ENCODE peak calls at places on chromosomes 2 and 18, in six cellular contexts. One of them, this sample, is unnamed.

GRCh38 chr2:74559912-74560311 is 5.4 kb downstream of the DOK1 start:
- DNase-seq in fibroblast of lung: no peak
- DNase-seq in effector memory CD4-positive, alpha-beta T cell: no peak
- DNase-seq in activated CD8-positive, alpha-beta memory T cell treated with anti-CD3 and anti-CD28 coated beads for 24 hours: no peak
- DNase-seq in omental fat pad: no peak
- DNase-seq in GM18507: no peak
- DNase-seq in this sample: no peak

GRCh38 chr2:17475285-17475684 is 43.0 kb downstream of the RAD51AP2 start:
- DNase-seq in fibroblast of lung: no peak
- DNase-seq in effector memory CD4-positive, alpha-beta T cell: no peak
- DNase-seq in activated CD8-positive, alpha-beta memory T cell treated with anti-CD3 and anti-CD28 coated beads for 24 hours: no peak
- DNase-seq in omental fat pad: no peak
- DNase-seq in GM18507: no peak
- DNase-seq in this sample: no peak

GRCh38 chr2:241864897-241865213 is 4.7 kb upstream of the RTP5 start:
- DNase-seq in fibroblast of lung: no peak
- DNase-seq in effector memory CD4-positive, alpha-beta T cell: no peak
- DNase-seq in activated CD8-positive, alpha-beta memory T cell treated with anti-CD3 and anti-CD28 coated beads for 24 hours: no peak
- DNase-seq in omental fat pad: no peak
- DNase-seq in GM18507: no peak
- DNase-seq in this sample: no peak

GRCh38 chr2:189751080-189751658 is 11.4 kb downstream of the OSGEPL1 start:
- DNase-seq in fibroblast of lung: peak; percentile 38
- DNase-seq in effector memory CD4-positive, alpha-beta T cell: peak; percentile 8
- DNase-seq in activated CD8-positive, alpha-beta memory T cell treated with anti-CD3 and anti-CD28 coated beads for 24 hours: no peak
- DNase-seq in omental fat pad: no peak
- DNase-seq in GM18507: no peak
- DNase-seq in this sample: no peak

GRCh38 chr18:8863427-8863826 is 158.1 kb downstream of the MTCL1 start:
- DNase-seq in fibroblast of lung: no peak
- DNase-seq in effector memory CD4-positive, alpha-beta T cell: no peak
- DNase-seq in activated CD8-positive, alpha-beta memory T cell treated with anti-CD3 and anti-CD28 coated beads for 24 hours: no peak
- DNase-seq in omental fat pad: no peak
- DNase-seq in GM18507: no peak
- DNase-seq in this sample: no peak

GRCh38 chr18:22723741-22724140 is 209.4 kb upstream of the RBBP8 start:
- DNase-seq in fibroblast of lung: no peak
- DNase-seq in effector memory CD4-positive, alpha-beta T cell: no peak
- DNase-seq in activated CD8-positive, alpha-beta memory T cell treated with anti-CD3 and anti-CD28 coated beads for 24 hours: no peak
- DNase-seq in omental fat pad: no peak
- DNase-seq in GM18507: no peak
- DNase-seq in this sample: no peak

GRCh38 chr2:19299522-19299921 is 58.9 kb downstream of the OSR1 start:
- DNase-seq in fibroblast of lung: peak; percentile 49
- DNase-seq in effector memory CD4-positive, alpha-beta T cell: no peak
- DNase-seq in activated CD8-positive, alpha-beta memory T cell treated with anti-CD3 and anti-CD28 coated beads for 24 hours: no peak
- DNase-seq in omental fat pad: no peak
- DNase-seq in GM18507: no peak
- DNase-seq in this sample: no peak

GRCh38 chr2:10647451-10647850 is 42.3 kb downstream of the NOL10 start:
- DNase-seq in fibroblast of lung: no peak
- DNase-seq in effector memory CD4-positive, alpha-beta T cell: no peak
- DNase-seq in activated CD8-positive, alpha-beta memory T cell treated with anti-CD3 and anti-CD28 coated beads for 24 hours: no peak
- DNase-seq in omental fat pad: no peak
- DNase-seq in GM18507: no peak
- DNase-seq in this sample: no peak

GRCh38 chr2:203820969-203821368 is 46.6 kb upstream of the CTLA4 start:
- DNase-seq in fibroblast of lung: no peak
- DNase-seq in effector memory CD4-positive, alpha-beta T cell: no peak
- DNase-seq in activated CD8-positive, alpha-beta memory T cell treated with anti-CD3 and anti-CD28 coated beads for 24 hours: no peak
- DNase-seq in omental fat pad: no peak
- DNase-seq in GM18507: no peak
- DNase-seq in this sample: no peak

GRCh38 chr2:35365859-35366258 is 989.7 kb upstream of the CRIM1 start:
- DNase-seq in fibroblast of lung: no peak
- DNase-seq in effector memory CD4-positive, alpha-beta T cell: no peak
- DNase-seq in activated CD8-positive, alpha-beta memory T cell treated with anti-CD3 and anti-CD28 coated beads for 24 hours: no peak
- DNase-seq in omental fat pad: no peak
- DNase-seq in GM18507: no peak
- DNase-seq in this sample: no peak

GRCh38 chr2:85926526-85926925 is 37.7 kb upstream of the ST3GAL5 start:
- DNase-seq in fibroblast of lung: no peak
- DNase-seq in effector memory CD4-positive, alpha-beta T cell: no peak
- DNase-seq in activated CD8-positive, alpha-beta memory T cell treated with anti-CD3 and anti-CD28 coated beads for 24 hours: no peak
- DNase-seq in omental fat pad: no peak
- DNase-seq in GM18507: no peak
- DNase-seq in this sample: no peak

GRCh38 chr2:229738024-229738625 is 23.8 kb upstream of the DNER start:
- DNase-seq in fibroblast of lung: no peak
- DNase-seq in effector memory CD4-positive, alpha-beta T cell: no peak
- DNase-seq in activated CD8-positive, alpha-beta memory T cell treated with anti-CD3 and anti-CD28 coated beads for 24 hours: no peak
- DNase-seq in omental fat pad: no peak
- DNase-seq in GM18507: no peak
- DNase-seq in this sample: no peak

GRCh38 chr2:134080759-134081158 is 173.1 kb upstream of the MGAT5 start:
- DNase-seq in fibroblast of lung: no peak
- DNase-seq in effector memory CD4-positive, alpha-beta T cell: no peak
- DNase-seq in activated CD8-positive, alpha-beta memory T cell treated with anti-CD3 and anti-CD28 coated beads for 24 hours: no peak
- DNase-seq in omental fat pad: no peak
- DNase-seq in GM18507: no peak
- DNase-seq in this sample: no peak

GRCh38 chr2:165015052-165015642 is 59.8 kb upstream of the SLC38A11 start:
- DNase-seq in fibroblast of lung: peak; percentile 61
- DNase-seq in effector memory CD4-positive, alpha-beta T cell: peak; percentile 11
- DNase-seq in activated CD8-positive, alpha-beta memory T cell treated with anti-CD3 and anti-CD28 coated beads for 24 hours: peak; percentile 74
- DNase-seq in omental fat pad: peak; percentile 69
- DNase-seq in GM18507: no peak
- DNase-seq in this sample: peak; percentile 72

GRCh38 chr18:34821669-34822210 is 111.6 kb downstream of the DTNA start:
- DNase-seq in fibroblast of lung: peak; percentile 86
- DNase-seq in effector memory CD4-positive, alpha-beta T cell: no peak
- DNase-seq in activated CD8-positive, alpha-beta memory T cell treated with anti-CD3 and anti-CD28 coated beads for 24 hours: no peak
- DNase-seq in omental fat pad: no peak
- DNase-seq in GM18507: no peak
- DNase-seq in this sample: no peak

GRCh38 chr18:44758821-44759624 is 78.3 kb downstream of the SETBP1 start:
- DNase-seq in fibroblast of lung: no peak
- DNase-seq in effector memory CD4-positive, alpha-beta T cell: no peak
- DNase-seq in activated CD8-positive, alpha-beta memory T cell treated with anti-CD3 and anti-CD28 coated beads for 24 hours: peak; percentile 75
- DNase-seq in omental fat pad: no peak
- DNase-seq in GM18507: peak; percentile 60
- DNase-seq in this sample: no peak

GRCh38 chr2:12738112-12738485 is 21.4 kb downstream of the TRIB2 start:
- DNase-seq in fibroblast of lung: peak; percentile 82
- DNase-seq in effector memory CD4-positive, alpha-beta T cell: no peak
- DNase-seq in activated CD8-positive, alpha-beta memory T cell treated with anti-CD3 and anti-CD28 coated beads for 24 hours: no peak
- DNase-seq in omental fat pad: no peak
- DNase-seq in GM18507: no peak
- DNase-seq in this sample: peak; percentile 63

GRCh38 chr2:236211281-236211680 is 43.1 kb upstream of the GBX2 start:
- DNase-seq in fibroblast of lung: no peak
- DNase-seq in effector memory CD4-positive, alpha-beta T cell: no peak
- DNase-seq in activated CD8-positive, alpha-beta memory T cell treated with anti-CD3 and anti-CD28 coated beads for 24 hours: no peak
- DNase-seq in omental fat pad: no peak
- DNase-seq in GM18507: no peak
- DNase-seq in this sample: no peak

GRCh38 chr18:49664086-49664890 is 102.4 kb downstream of the LIPG start:
- DNase-seq in fibroblast of lung: no peak
- DNase-seq in effector memory CD4-positive, alpha-beta T cell: no peak
- DNase-seq in activated CD8-positive, alpha-beta memory T cell treated with anti-CD3 and anti-CD28 coated beads for 24 hours: no peak
- DNase-seq in omental fat pad: no peak
- DNase-seq in GM18507: no peak
- DNase-seq in this sample: no peak

GRCh38 chr2:3712841-3713503 is 9.6 kb downstream of the DCDC2C start:
- DNase-seq in fibroblast of lung: peak; percentile 30
- DNase-seq in effector memory CD4-positive, alpha-beta T cell: no peak
- DNase-seq in activated CD8-positive, alpha-beta memory T cell treated with anti-CD3 and anti-CD28 coated beads for 24 hours: no peak
- DNase-seq in omental fat pad: no peak
- DNase-seq in GM18507: no peak
- DNase-seq in this sample: no peak

GRCh38 chr2:82795446-82795845 is 1663.6 kb downstream of the SUCLG1 start:
- DNase-seq in fibroblast of lung: peak; percentile 61
- DNase-seq in effector memory CD4-positive, alpha-beta T cell: no peak
- DNase-seq in activated CD8-positive, alpha-beta memory T cell treated with anti-CD3 and anti-CD28 coated beads for 24 hours: no peak
- DNase-seq in omental fat pad: no peak
- DNase-seq in GM18507: no peak
- DNase-seq in this sample: no peak

GRCh38 chr2:45622704-45623103 is 11.6 kb upstream of the SRBD1 start:
- DNase-seq in fibroblast of lung: no peak
- DNase-seq in effector memory CD4-positive, alpha-beta T cell: no peak
- DNase-seq in activated CD8-positive, alpha-beta memory T cell treated with anti-CD3 and anti-CD28 coated beads for 24 hours: no peak
- DNase-seq in omental fat pad: no peak
- DNase-seq in GM18507: no peak
- DNase-seq in this sample: no peak

GRCh38 chr2:213098612-213099011 is 52.8 kb downstream of the IKZF2 start:
- DNase-seq in fibroblast of lung: no peak
- DNase-seq in effector memory CD4-positive, alpha-beta T cell: no peak
- DNase-seq in activated CD8-positive, alpha-beta memory T cell treated with anti-CD3 and anti-CD28 coated beads for 24 hours: no peak
- DNase-seq in omental fat pad: no peak
- DNase-seq in GM18507: no peak
- DNase-seq in this sample: no peak

GRCh38 chr2:233853883-233854240 is 473 bp downstream of the HJURP start:
- DNase-seq in fibroblast of lung: no peak
- DNase-seq in effector memory CD4-positive, alpha-beta T cell: no peak
- DNase-seq in activated CD8-positive, alpha-beta memory T cell treated with anti-CD3 and anti-CD28 coated beads for 24 hours: no peak
- DNase-seq in omental fat pad: no peak
- DNase-seq in GM18507: no peak
- DNase-seq in this sample: no peak

GRCh38 chr2:197360744-197361156 is 50.2 kb upstream of the ANKRD44 start:
- DNase-seq in fibroblast of lung: peak; percentile 31
- DNase-seq in effector memory CD4-positive, alpha-beta T cell: no peak
- DNase-seq in activated CD8-positive, alpha-beta memory T cell treated with anti-CD3 and anti-CD28 coated beads for 24 hours: no peak
- DNase-seq in omental fat pad: no peak
- DNase-seq in GM18507: no peak
- DNase-seq in this sample: no peak

GRCh38 chr2:69075486-69075885 is 62.5 kb downstream of the ANTXR1 start:
- DNase-seq in fibroblast of lung: no peak
- DNase-seq in effector memory CD4-positive, alpha-beta T cell: no peak
- DNase-seq in activated CD8-positive, alpha-beta memory T cell treated with anti-CD3 and anti-CD28 coated beads for 24 hours: no peak
- DNase-seq in omental fat pad: no peak
- DNase-seq in GM18507: no peak
- DNase-seq in this sample: no peak

GRCh38 chr2:203591642-203592041 is 56.5 kb upstream of the RAPH1 start:
- DNase-seq in fibroblast of lung: no peak
- DNase-seq in effector memory CD4-positive, alpha-beta T cell: no peak
- DNase-seq in activated CD8-positive, alpha-beta memory T cell treated with anti-CD3 and anti-CD28 coated beads for 24 hours: no peak
- DNase-seq in omental fat pad: no peak
- DNase-seq in GM18507: no peak
- DNase-seq in this sample: no peak

GRCh38 chr2:239155806-239156480 is 244.9 kb downstream of the HDAC4 start:
- DNase-seq in fibroblast of lung: no peak
- DNase-seq in effector memory CD4-positive, alpha-beta T cell: no peak
- DNase-seq in activated CD8-positive, alpha-beta memory T cell treated with anti-CD3 and anti-CD28 coated beads for 24 hours: no peak
- DNase-seq in omental fat pad: peak; percentile 13
- DNase-seq in GM18507: no peak
- DNase-seq in this sample: no peak

GRCh38 chr18:2351126-2351850 is 220.0 kb downstream of the METTL4 start:
- DNase-seq in fibroblast of lung: no peak
- DNase-seq in effector memory CD4-positive, alpha-beta T cell: no peak
- DNase-seq in activated CD8-positive, alpha-beta memory T cell treated with anti-CD3 and anti-CD28 coated beads for 24 hours: no peak
- DNase-seq in omental fat pad: no peak
- DNase-seq in GM18507: no peak
- DNase-seq in this sample: no peak

GRCh38 chr18:62763101-62763521 is 47.8 kb downstream of the PHLPP1 start:
- DNase-seq in fibroblast of lung: no peak
- DNase-seq in effector memory CD4-positive, alpha-beta T cell: no peak
- DNase-seq in activated CD8-positive, alpha-beta memory T cell treated with anti-CD3 and anti-CD28 coated beads for 24 hours: no peak
- DNase-seq in omental fat pad: no peak
- DNase-seq in GM18507: no peak
- DNase-seq in this sample: no peak

GRCh38 chr2:146227395-146228393 is 1617.1 kb upstream of the ACVR2A start:
- DNase-seq in fibroblast of lung: no peak
- DNase-seq in effector memory CD4-positive, alpha-beta T cell: no peak
- DNase-seq in activated CD8-positive, alpha-beta memory T cell treated with anti-CD3 and anti-CD28 coated beads for 24 hours: no peak
- DNase-seq in omental fat pad: no peak
- DNase-seq in GM18507: no peak
- DNase-seq in this sample: no peak

GRCh38 chr18:27500531-27500930 is 315.4 kb upstream of the CHST9 start:
- DNase-seq in fibroblast of lung: no peak
- DNase-seq in effector memory CD4-positive, alpha-beta T cell: no peak
- DNase-seq in activated CD8-positive, alpha-beta memory T cell treated with anti-CD3 and anti-CD28 coated beads for 24 hours: no peak
- DNase-seq in omental fat pad: no peak
- DNase-seq in GM18507: no peak
- DNase-seq in this sample: no peak

GRCh38 chr2:100242891-100243670 is 79.2 kb downstream of the LONRF2 start:
- DNase-seq in fibroblast of lung: peak; percentile 62
- DNase-seq in effector memory CD4-positive, alpha-beta T cell: peak; percentile 19
- DNase-seq in activated CD8-positive, alpha-beta memory T cell treated with anti-CD3 and anti-CD28 coated beads for 24 hours: peak; percentile 77
- DNase-seq in omental fat pad: no peak
- DNase-seq in GM18507: no peak
- DNase-seq in this sample: peak; percentile 73

GRCh38 chr2:26583381-26583911 is 57.7 kb downstream of the CIB4 start:
- DNase-seq in fibroblast of lung: no peak
- DNase-seq in effector memory CD4-positive, alpha-beta T cell: no peak
- DNase-seq in activated CD8-positive, alpha-beta memory T cell treated with anti-CD3 and anti-CD28 coated beads for 24 hours: peak; percentile 49
- DNase-seq in omental fat pad: no peak
- DNase-seq in GM18507: no peak
- DNase-seq in this sample: no peak

GRCh38 chr2:160751021-160751420 is 257.4 kb upstream of the RBMS1 start:
- DNase-seq in fibroblast of lung: peak; percentile 32
- DNase-seq in effector memory CD4-positive, alpha-beta T cell: no peak
- DNase-seq in activated CD8-positive, alpha-beta memory T cell treated with anti-CD3 and anti-CD28 coated beads for 24 hours: no peak
- DNase-seq in omental fat pad: no peak
- DNase-seq in GM18507: no peak
- DNase-seq in this sample: no peak

GRCh38 chr2:101627284-101628049 is 70.0 kb upstream of the MAP4K4 start:
- DNase-seq in fibroblast of lung: no peak
- DNase-seq in effector memory CD4-positive, alpha-beta T cell: no peak
- DNase-seq in activated CD8-positive, alpha-beta memory T cell treated with anti-CD3 and anti-CD28 coated beads for 24 hours: no peak
- DNase-seq in omental fat pad: no peak
- DNase-seq in GM18507: no peak
- DNase-seq in this sample: no peak

GRCh38 chr2:229875549-229875948 is 46.3 kb downstream of the TRIP12 start:
- DNase-seq in fibroblast of lung: no peak
- DNase-seq in effector memory CD4-positive, alpha-beta T cell: no peak
- DNase-seq in activated CD8-positive, alpha-beta memory T cell treated with anti-CD3 and anti-CD28 coated beads for 24 hours: no peak
- DNase-seq in omental fat pad: no peak
- DNase-seq in GM18507: no peak
- DNase-seq in this sample: no peak

This sample was measured in tibial nerve.